ENCODE peak calls at places on chromosome 15, in four cellular contexts. V is right cardiac atrium; D is naive thymus-derived CD4-positive, alpha-beta T cell; K is CD8-positive, alpha-beta memory T cell. T is an unnamed sample.
A peak's percentile ranks its signal among the peaks of the same experiment; 100 is the strongest.

GRCh38 chr15:70539409-70539808 is 223.9 kb downstream of the UACA start:
- DNase-seq in V (no peak), D (no peak), K (no peak), T (no peak)

GRCh38 chr15:86347245-86347644 is 267.6 kb downstream of the AGBL1 start:
- DNase-seq in V (no peak), D (no peak), K (no peak), T (no peak)

GRCh38 chr15:43168192-43169107 is 16.8 kb upstream of the CCNDBP1 start:
- DNase-seq in V (no peak), D (no peak), K (no peak), T (no peak)

GRCh38 chr15:42724276-42724675 is 12.7 kb downstream of the CDAN1 start:
- DNase-seq in V (no peak), D (no peak), K (no peak), T (no peak)

GRCh38 chr15:63719281-63719680 is 114.5 kb downstream of the HERC1 start:
- DNase-seq in V (no peak), D (no peak), K (no peak), T (peak; percentile 19)

GRCh38 chr15:101407966-101408775 is 81.3 kb downstream of the PCSK6 start:
- DNase-seq in V (no peak), D (no peak), K (no peak), T (no peak)

GRCh38 chr15:41940441-41940857 is 31.9 kb downstream of the EHD4 start:
- DNase-seq in V (no peak), D (no peak), K (peak; percentile 27), T (no peak)

GRCh38 chr15:28907338-28907961 is 21.7 kb downstream of the APBA2 start:
- DNase-seq in V (no peak), D (no peak), K (no peak), T (peak; percentile 29)

GRCh38 chr15:53588773-53589172 is 170.7 kb downstream of the WDR72 start:
- DNase-seq in V (no peak), D (no peak), K (no peak), T (no peak)

GRCh38 chr15:96535148-96535547 is 204.6 kb downstream of the NR2F2 start:
- DNase-seq in V (no peak), D (no peak), K (no peak), T (no peak)

GRCh38 chr15:57114070-57114469 is 195.6 kb downstream of the TCF12 start:
- DNase-seq in V (peak; percentile 16), D (no peak), K (no peak), T (no peak)

GRCh38 chr15:93057618-93058017 is 31.4 kb downstream of the RGMA start:
- DNase-seq in V (no peak), D (no peak), K (no peak), T (no peak)

GRCh38 chr15:66025972-66026371 is 156.7 kb downstream of the RAB11A start:
- DNase-seq in V (no peak), D (no peak), K (no peak), T (no peak)

GRCh38 chr15:40906947-40907802 is 12.9 kb downstream of the VPS18 start:
- DNase-seq in V (peak; percentile 87), D (peak; percentile 59), K (peak; percentile 44), T (peak; percentile 78)
- H3K4me1 ChIP-seq in V (peaks cover 10% of the 10 kb centered on the region), D (peaks cover 16% of the 10 kb centered on the region), K (peaks cover 26% of the 10 kb centered on the region), T (peaks cover 19% of the 10 kb centered on the region)

GRCh38 chr15:31822463-31822862 is 207.9 kb upstream of the CHRNA7 start:
- DNase-seq in V (no peak), D (no peak), K (no peak), T (no peak)
- H3K27ac ChIP-seq in V (no peak overlapping the region), D (no peak overlapping the region), K (no peak overlapping the region), T (no peak overlapping the region)

DNA sequence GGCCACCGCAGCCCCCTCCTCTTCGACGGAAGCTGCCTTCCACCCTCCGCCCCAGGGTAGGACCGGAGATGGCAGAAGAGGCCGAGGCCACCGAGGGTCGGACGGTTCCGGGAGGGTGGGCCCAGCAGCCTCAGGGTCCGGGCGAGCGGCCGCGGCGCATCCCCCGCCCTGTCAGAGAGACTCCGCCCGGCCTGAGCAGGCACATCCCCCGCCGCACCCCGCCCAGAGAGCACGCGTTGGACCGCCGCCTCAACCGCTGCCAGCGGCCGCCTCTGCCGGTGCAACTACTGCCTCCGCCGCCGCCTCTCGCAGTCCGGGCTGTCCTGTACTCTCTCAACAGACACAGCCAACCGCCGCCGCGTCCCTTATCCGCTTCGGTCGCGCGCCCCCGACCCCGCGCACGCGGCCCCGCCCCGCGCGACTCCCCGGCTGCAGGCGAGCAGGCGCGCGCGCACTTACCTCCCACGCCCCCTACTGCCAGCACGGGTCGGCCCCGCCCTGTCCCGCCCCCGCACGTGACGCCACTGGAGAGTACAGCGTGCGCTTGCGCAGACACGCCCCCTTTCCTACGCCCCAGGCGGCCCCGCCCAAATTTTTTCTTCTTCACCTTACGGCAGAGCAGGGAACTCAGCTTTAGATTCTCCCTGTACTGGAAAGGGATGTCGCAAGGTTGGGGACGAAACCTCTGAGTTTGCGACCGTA is at the start of gene MYO9A:
- DNase-seq in V (peak; percentile 99), D (peak; percentile 98), K (peak; percentile 99), T (peak; percentile 97)
- H3K4me1 ChIP-seq in V (no peaks in the 10 kb centered on the region), D (peaks cover 11% of the 10 kb centered on the region), K (peaks cover 21% of the 10 kb centered on the region), T (peaks cover 10% of the 10 kb centered on the region)

GRCh38 chr15:67114846-67115521 is 49.6 kb downstream of the SMAD3 start:
- DNase-seq in V (no peak), D (no peak), K (no peak), T (no peak)
- H3K27ac ChIP-seq in V (no peak overlapping the region), D (no peak overlapping the region), K (peak overlapping the region; percentile 5), T (peak overlapping the region; percentile 9)

DNA sequence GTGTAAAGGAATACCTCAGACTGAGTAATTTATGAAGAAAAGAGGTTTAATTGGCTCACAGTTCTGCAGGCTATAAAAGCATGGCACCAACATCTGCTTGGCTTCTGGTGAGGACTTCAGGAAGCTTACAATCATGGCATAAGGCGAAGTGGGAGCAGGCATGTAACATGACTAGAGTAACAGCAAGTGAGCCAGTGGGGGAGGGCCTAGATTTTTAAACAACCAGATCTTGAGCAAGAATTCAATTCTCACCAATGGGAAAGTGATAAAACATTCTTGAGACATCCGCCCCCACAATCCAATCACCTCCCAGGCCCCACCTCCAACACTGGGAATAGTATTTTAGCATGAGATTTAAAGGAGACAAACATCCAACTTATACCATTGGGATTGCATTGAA is 44.2 kb upstream of the BCL2A1 start:
- DNase-seq in V (no peak), D (no peak), K (no peak), T (no peak)
- H3K4me1 ChIP-seq in V (no peaks in the 10 kb centered on the region), D (no peaks in the 10 kb centered on the region), K (no peaks in the 10 kb centered on the region), T (no peaks in the 10 kb centered on the region)

DNA sequence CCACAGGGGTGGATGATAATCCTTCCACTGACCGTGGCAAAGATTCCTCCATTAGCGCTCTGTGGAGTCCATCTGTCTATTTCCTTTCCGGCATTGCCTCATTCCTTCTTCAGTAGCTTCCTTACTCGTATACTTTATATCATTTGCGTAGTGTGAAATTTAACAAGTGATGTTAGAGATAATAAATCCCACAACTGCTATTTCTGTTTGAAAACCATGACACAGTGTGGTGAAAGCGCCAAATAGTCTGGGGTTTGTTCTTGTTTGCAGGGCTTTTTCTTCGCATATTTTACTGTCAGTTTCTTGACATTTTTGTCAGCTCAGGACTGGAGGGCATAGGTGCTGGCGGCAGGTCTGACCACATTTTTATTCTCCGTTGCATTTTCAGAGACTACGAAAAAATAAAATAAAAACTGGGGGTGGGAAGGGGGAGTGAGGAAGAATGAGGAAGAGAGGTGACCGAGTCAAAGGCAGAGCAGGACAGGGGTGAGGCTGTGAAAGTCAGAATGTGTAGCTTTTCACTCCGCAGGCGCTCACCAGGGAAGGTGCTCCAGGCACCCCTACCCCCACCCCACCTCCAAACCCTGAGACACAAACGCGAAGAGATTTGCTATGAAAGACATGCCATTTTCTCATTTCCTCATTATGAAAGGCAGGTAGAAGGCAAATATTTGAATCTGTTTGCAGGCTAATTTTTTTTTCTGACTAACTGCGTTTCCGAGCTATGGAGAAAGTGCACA is 965.0 kb downstream of the MCTP2 start:
- DNase-seq in V (no peak), D (no peak), K (no peak), T (no peak)
- H3K27ac ChIP-seq in V (no peak overlapping the region), D (no peak overlapping the region), K (no peak overlapping the region), T (no peak overlapping the region)

DNA sequence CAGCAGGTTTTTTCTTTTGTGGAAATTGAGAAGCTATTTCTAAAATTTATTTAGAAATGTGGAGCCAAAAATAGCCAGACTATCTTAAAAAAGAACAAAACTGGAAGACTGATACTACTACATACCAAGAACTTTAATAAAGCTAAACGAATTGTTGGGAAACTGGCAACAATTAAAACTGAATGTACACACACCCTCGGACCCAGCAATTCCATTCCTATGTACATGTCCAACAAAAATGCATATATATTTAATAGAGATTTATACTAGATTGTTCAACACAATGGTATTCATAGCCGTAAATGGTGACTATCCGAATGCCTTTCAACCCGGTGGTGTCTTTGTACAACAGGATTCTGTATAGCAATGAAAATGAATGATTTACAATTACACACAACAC is 136.5 kb upstream of the RASGRP1 start:
- DNase-seq in V (no peak), D (no peak), K (no peak), T (no peak)
- H3K4me1 ChIP-seq in V (no peaks in the 10 kb centered on the region), D (peaks cover 32% of the 10 kb centered on the region), K (peaks cover 41% of the 10 kb centered on the region), T (peaks cover 15% of the 10 kb centered on the region)

DNA sequence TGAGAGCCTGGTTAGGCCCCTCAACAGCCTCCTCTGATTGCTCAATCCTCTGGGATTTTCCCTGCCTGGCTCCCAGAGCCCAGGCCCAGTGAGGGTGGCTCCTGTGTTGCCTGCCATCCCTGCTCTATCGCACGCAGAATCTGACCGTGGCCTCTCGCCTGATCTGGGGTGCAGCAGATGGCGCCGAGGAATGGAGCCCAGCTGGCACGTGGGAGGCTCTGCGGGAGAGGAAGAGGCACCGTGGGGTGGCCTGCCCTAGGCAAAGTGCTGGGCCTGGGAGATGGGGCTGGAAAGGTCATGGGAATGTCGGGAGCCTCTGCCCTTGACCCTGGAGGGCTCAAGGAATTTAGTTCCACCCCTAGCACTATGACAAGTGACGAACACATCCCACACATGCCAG is 10.3 kb downstream of the SV2B start:
- DNase-seq in V (no peak), D (no peak), K (no peak), T (no peak)
- H3K27ac ChIP-seq in V (no peak overlapping the region), D (no peak overlapping the region), K (no peak overlapping the region), T (no peak overlapping the region)

GRCh38 chr15:73994912-73995622 is 551 bp downstream of the PML start:
- DNase-seq in V (peak; percentile 75), D (no peak), K (peak; percentile 12), T (peak; percentile 64)

GRCh38 chr15:73991726-73992593 is at the start of gene STOML1:
- DNase-seq in V (peak; percentile 99), D (peak; percentile 85), K (peak; percentile 92), T (peak; percentile 93)

GRCh38 chr15:73994419-73994883 is at the start of gene PML:
- DNase-seq in V (peak; percentile 99), D (peak; percentile 76), K (peak; percentile 91), T (peak; percentile 97)

GRCh38 chr15:73992594-73992898 is 451 bp upstream of the STOML1 start:
- DNase-seq in V (no peak), D (no peak), K (no peak), T (no peak)

DNA sequence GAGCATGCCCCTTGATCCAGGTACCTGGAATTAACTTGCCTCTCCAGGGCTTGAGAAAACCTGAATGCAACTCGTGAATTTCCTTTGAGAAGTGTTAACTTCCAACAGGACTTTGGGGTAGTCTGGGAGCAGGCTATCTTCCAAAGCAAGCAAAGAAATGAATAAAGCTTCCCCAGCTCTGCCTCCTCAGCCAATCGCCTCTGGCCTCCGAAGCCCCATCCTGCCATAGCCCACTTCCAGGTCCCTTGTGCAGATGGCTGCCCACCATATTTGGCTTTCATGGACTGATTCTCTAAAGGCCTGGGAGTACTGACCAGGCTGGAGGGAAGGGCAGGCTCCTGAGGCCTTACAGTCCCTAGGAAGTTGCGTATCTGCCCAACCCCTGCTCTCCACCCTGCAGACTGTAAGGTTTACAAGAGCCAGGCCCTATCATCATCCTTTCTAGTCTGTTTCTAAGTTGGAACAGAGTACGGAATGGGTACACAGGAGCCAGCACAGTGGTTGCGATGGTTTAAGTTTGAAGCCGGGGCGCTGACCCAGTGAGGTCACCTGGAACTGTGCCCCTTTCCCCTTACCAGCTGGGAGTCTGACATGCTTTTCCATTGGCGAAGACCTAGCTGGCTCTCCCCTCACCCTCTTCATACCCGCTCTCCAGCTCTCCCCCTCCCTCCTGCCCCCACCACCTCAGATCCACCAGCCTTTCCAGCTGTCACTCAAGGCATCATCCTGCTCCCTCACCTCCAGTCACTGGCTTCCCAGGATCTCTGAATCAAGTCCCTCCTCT is 1.1 kb upstream of the PML start:
- DNase-seq in V (no peak), D (no peak), K (no peak), T (no peak)
- H3K4me1 ChIP-seq in V (peaks cover 14% of the 10 kb centered on the region), D (peaks cover 38% of the 10 kb centered on the region), K (peaks cover 50% of the 10 kb centered on the region), T (peaks cover 5% of the 10 kb centered on the region)

T was measured in pancreas.